ENCODE peak calls at places on chromosome 6, in seven cellular contexts. S is neuronal stem cell, Y is H1, L is IMR-90, Z is mesendoderm, P is trophoblast cell, E is mesenchymal stem cell. F is an unnamed sample.

GRCh38 chr6:5869261-5869660 is 137.5 kb downstream of the NRN1 start:
- DNase-seq in S (no peak), E (no peak), P (no peak), L (no peak), Z (no peak), Y (no peak), F (no peak)

GRCh38 chr6:3748208-3748701 is 3.3 kb downstream of the PXDC1 start:
- DNase-seq in Y (peak; percentile 81), E (peak; percentile 89), L (peak; percentile 86), S (peak; percentile 41), P (peak; percentile 80), Z (peak; percentile 85), F (peak; percentile 83)

GRCh38 chr6:168525926-168526630 is 85.1 kb downstream of the SMOC2 start:
- DNase-seq in P (peak; percentile 44), Z (no peak), E (no peak), L (no peak), S (no peak), Y (no peak), F (no peak)

GRCh38 chr6:837380-837779 is 144.4 kb upstream of the EXOC2 start:
- DNase-seq in P (no peak), L (no peak), Z (no peak), Y (no peak), E (no peak), S (no peak), F (no peak)

GRCh38 chr6:52512199-52512598 is 64.7 kb downstream of the TRAM2 start:
- DNase-seq in L (peak; percentile 88), S (no peak), E (peak; percentile 93), Y (no peak), Z (no peak), P (peak; percentile 61), F (no peak)

GRCh38 chr6:146862508-146862919 is 263.7 kb downstream of the ADGB start:
- DNase-seq in P (no peak), Z (no peak), L (no peak), S (no peak), E (no peak), Y (no peak), F (no peak)

GRCh38 chr6:6566766-6567165 is 21.8 kb upstream of the LY86 start:
- DNase-seq in Z (no peak), E (no peak), L (no peak), P (no peak), Y (no peak), S (no peak), F (no peak)

GRCh38 chr6:157246771-157247484 is 76.4 kb downstream of the TMEM242 start:
- DNase-seq in L (no peak), S (no peak), Y (no peak), E (no peak), Z (no peak), P (no peak), F (no peak)

GRCh38 chr6:150140236-150140969 is 2.4 kb upstream of the PPP1R14C start:
- DNase-seq in L (no peak), Z (no peak), Y (no peak), S (no peak), P (no peak), E (no peak), F (no peak)

GRCh38 chr6:106072501-106073140 is 13.5 kb upstream of the PRDM1 start:
- DNase-seq in Y (no peak), P (no peak), E (no peak), L (no peak), S (no peak), Z (no peak), F (no peak)

GRCh38 chr6:75486850-75487568 is 6.6 kb downstream of the FILIP1 start:
- DNase-seq in L (no peak), S (no peak), P (no peak), E (peak; percentile 48), Z (peak; percentile 6), Y (no peak), F (no peak)

GRCh38 chr6:169722362-169723199 is 1.7 kb downstream of the PHF10 start:
- DNase-seq in S (peak; percentile 29), E (peak; percentile 73), P (peak; percentile 50), Z (peak; percentile 51), L (peak; percentile 88), Y (peak; percentile 50), F (peak; percentile 34)

GRCh38 chr6:52359403-52359802 is 2.5 kb upstream of the PAQR8 start:
- DNase-seq in Z (no peak), S (no peak), E (peak; percentile 43), L (peak; percentile 50), P (no peak), Y (no peak), F (no peak)

GRCh38 chr6:16409531-16410441 is 171.4 kb downstream of the GMPR start:
- DNase-seq in L (peak; percentile 45), Z (peak; percentile 73), P (peak; percentile 69), S (peak; percentile 38), E (peak; percentile 52), Y (peak; percentile 75), F (peak; percentile 62)

GRCh38 chr6:52877168-52877567 is 32.3 kb downstream of the GSTA3 start:
- DNase-seq in Y (no peak), Z (no peak), P (no peak), S (no peak), L (peak; percentile 96), E (peak; percentile 95), F (no peak)

GRCh38 chr6:167079853-167080297 is 43.0 kb upstream of the CCR6 start:
- DNase-seq in E (no peak), P (no peak), L (no peak), Y (no peak), Z (no peak), S (no peak), F (no peak)

GRCh38 chr6:37331047-37331446 is 22.7 kb upstream of the RNF8 start:
- DNase-seq in P (no peak), S (no peak), Y (no peak), Z (no peak), L (no peak), E (no peak), F (no peak)
- H4K8ac ChIP-seq in P (no peak overlapping the region), S (no peak overlapping the region), Y (no peak overlapping the region), Z (no peak overlapping the region), L (no peak overlapping the region), E (no peak overlapping the region), F (no peak overlapping the region)

DNA sequence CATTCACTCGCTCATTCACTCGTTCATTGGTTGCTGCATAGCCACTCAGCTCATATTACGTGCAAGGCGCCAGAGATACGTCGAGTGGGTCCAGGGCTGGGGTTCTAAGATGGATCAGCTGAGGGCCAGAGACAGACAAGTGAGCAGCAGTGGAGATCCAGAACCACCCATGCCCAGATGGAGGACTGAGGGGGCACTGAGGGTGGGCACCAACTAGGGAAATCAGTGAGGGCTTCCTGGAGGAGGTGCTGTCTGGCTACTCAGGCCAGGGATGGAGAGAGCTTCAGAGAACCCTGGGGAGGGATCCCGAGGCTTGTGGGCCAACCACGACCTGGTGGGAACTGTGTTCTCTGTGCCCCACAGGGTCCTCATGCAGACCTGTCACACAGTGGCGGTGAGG is 364 bp upstream of the SPDEF start:
- DNase-seq in Z (no peak), P (no peak), S (no peak), E (no peak), L (no peak), Y (no peak), F (no peak)
- H4K8ac ChIP-seq in Z (no peak overlapping the region), P (no peak overlapping the region), S (no peak overlapping the region), E (no peak overlapping the region), L (no peak overlapping the region), Y (peak overlapping the region; percentile 1), F (no peak overlapping the region)

GRCh38 chr6:17493286-17493685 is 99.9 kb downstream of the CAP2 start:
- DNase-seq in E (peak; percentile 68), S (no peak), Z (no peak), P (no peak), L (peak; percentile 85), Y (no peak), F (no peak)
- H4K8ac ChIP-seq in E (no peak overlapping the region), S (no peak overlapping the region), Z (no peak overlapping the region), P (no peak overlapping the region), L (peak overlapping the region; percentile 81), Y (no peak overlapping the region), F (no peak overlapping the region)

DNA sequence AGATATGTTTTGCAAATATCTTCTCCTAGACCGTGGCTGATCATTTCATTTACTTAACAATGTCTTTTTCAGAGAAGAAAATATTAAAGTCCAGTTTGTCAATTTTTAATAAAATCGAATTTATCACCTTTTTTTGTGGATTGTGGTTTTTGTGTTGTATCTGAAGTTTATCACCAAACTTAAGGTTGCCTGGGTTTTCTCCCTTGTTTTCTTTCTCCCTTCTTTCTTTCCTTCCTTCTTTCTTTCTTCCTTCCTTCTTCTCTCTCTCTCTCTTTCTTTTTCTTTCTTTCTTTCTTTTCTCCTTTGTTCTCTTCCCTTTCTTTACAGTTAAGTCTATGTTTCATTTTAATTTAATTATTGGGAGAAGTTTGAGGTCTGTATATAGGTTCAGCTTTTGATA is 68.7 kb downstream of the RNF182 start:
- DNase-seq in P (no peak), L (no peak), Y (no peak), S (no peak), Z (no peak), E (no peak), F (no peak)
- H4K8ac ChIP-seq in P (no peak overlapping the region), L (no peak overlapping the region), Y (no peak overlapping the region), S (no peak overlapping the region), Z (no peak overlapping the region), E (no peak overlapping the region), F (no peak overlapping the region)

GRCh38 chr6:47019941-47020340 is 22.2 kb downstream of the ADGRF1 start:
- DNase-seq in E (no peak), Z (no peak), Y (no peak), L (no peak), P (no peak), S (no peak), F (no peak)

GRCh38 chr6:47016916-47017315 is 25.2 kb downstream of the ADGRF1 start:
- DNase-seq in P (peak; percentile 22), S (peak; percentile 31), E (no peak), Z (peak; percentile 67), Y (no peak), L (no peak), F (no peak)

GRCh38 chr6:47014401-47014800 is 27.7 kb downstream of the ADGRF1 start:
- DNase-seq in E (no peak), Y (no peak), P (no peak), S (no peak), L (no peak), Z (no peak), F (no peak)

DNA sequence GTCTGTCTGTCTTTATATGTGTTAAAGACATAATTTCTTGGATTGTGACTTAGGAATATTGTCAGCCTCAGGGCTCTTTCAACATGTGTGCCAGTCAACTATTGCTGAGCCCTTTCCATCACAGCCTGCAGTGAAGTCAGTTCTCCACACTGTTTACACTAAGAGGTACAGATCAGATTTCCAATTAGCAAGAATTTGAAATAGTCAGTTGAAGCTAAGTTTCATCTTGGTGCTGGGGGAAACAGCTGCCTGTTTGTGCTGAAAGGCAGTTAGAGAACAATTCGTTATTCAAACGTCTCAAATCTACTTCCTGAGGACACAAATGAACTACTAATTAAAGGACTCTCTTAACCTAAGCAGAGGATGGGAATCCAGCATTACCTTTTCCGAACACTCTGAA is 25.9 kb downstream of the ADGRF1 start:
- DNase-seq in S (peak; percentile 15), E (peak; percentile 40), L (no peak), P (no peak), Y (no peak), Z (peak; percentile 25), F (no peak)
- H4K8ac ChIP-seq in S (no peak overlapping the region), E (no peak overlapping the region), L (no peak overlapping the region), P (no peak overlapping the region), Y (no peak overlapping the region), Z (no peak overlapping the region), F (no peak overlapping the region)

F was measured in H9.